ENCODE peak calls at places on chromosome 2, in six cellular contexts. V is lower lobe of right lung, U is heart right ventricle, Q is kidney, O is HCT116, S is kidney epithelial cell. Y is an unnamed sample. For H3K36me3, the result is how much of the 10 kb centered on the place peaks cover.

GRCh38 chr2:122244830-122245229 is 489.4 kb downstream of the TSN start:
- DNase-seq in Q (no peak), S (no peak), V (no peak), U (no peak), O (no peak), Y (no peak)

GRCh38 chr2:71713581-71714580 is 260.5 kb downstream of the DYSF start:
- DNase-seq in U (no peak), Q (peak), S (no peak), O (no peak), V (no peak), Y (no peak)

GRCh38 chr2:30406853-30407252 is 40.2 kb upstream of the LCLAT1 start:
- DNase-seq in S (no peak), O (no peak), U (no peak), Q (no peak), V (no peak), Y (no peak)

GRCh38 chr2:5981241-5982055 is 289.3 kb downstream of the SOX11 start:
- DNase-seq in V (no peak), O (no peak), U (no peak), Q (peak), S (no peak), Y (no peak)

GRCh38 chr2:191675807-191676667 is 1.9 kb upstream of the NABP1 start:
- DNase-seq in O (no peak), S (no peak), U (peak), V (peak), Q (peak), Y (no peak)

GRCh38 chr2:138059967-138060635 is 95.8 kb downstream of the HNMT start:
- DNase-seq in U (peak), S (peak), Q (peak), V (no peak), O (no peak), Y (peak)

GRCh38 chr2:189273734-189274133 is 94.2 kb upstream of the COL5A2 start:
- DNase-seq in Q (no peak), S (no peak), O (no peak), V (no peak), U (no peak), Y (no peak)

GRCh38 chr2:190328748-190329147 is 9.1 kb upstream of the HIBCH start:
- DNase-seq in U (no peak), V (no peak), Q (no peak), O (no peak), S (no peak), Y (peak)

GRCh38 chr2:68828887-68829708 is 42.1 kb downstream of the BMP10 start:
- DNase-seq in O (peak), Q (peak), S (peak), U (peak), V (peak), Y (peak)

GRCh38 chr2:13481201-13481600 is 764.5 kb downstream of the TRIB2 start:
- DNase-seq in O (no peak), U (no peak), V (no peak), Q (no peak), S (no peak), Y (no peak)

GRCh38 chr2:54646170-54646927 is 77.1 kb upstream of the EML6 start:
- DNase-seq in V (no peak), O (no peak), S (no peak), U (no peak), Q (no peak), Y (no peak)
- H3K36me3 ChIP-seq in V (half or more), O (under half), S (under half), U (half or more), Q (half or more), Y (under half)

DNA sequence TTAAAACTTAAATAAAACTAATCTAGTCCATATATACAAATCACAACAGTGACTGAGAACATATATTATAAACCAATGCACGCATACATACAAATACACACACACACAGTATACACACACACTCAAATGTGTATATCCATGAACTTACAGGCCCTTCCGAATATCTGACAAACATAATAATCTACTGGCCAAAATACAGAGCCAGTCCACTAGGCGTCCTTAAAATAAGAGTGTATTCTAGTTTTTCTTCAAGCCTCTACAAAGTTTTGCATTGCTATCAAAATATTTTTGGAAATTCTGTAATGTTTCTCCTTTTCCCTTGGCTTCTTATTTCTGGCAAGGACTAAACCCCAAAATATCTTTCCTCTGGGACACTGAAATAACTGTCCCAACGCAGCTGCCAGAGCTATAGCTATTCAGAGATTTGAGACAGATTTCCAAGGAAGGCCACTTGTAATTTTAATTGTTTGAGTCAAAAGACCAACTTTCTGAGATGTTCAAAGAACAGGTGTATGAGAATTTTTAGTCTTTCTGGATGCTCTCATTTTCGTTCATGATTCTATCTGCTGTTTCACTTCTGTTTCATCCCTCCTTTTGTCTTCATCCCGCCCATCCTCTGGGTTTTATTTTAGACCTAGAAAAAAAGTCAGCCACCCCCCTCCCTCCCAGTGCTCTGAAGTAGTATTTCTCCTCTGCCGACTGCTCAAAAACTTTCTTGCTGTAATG is 24.1 kb upstream of the SP3 start:
- DNase-seq in O (no peak), U (no peak), V (no peak), S (no peak), Q (no peak), Y (no peak)
- TF ChIP-seq CTCF in O (no peak), U (no peak), V (no peak), S (no peak), Q (no peak), Y (no peak)

GRCh38 chr2:22893773-22894517 is 491.0 kb upstream of the KLHL29 start:
- DNase-seq in Q (no peak), S (peak), V (no peak), U (no peak), O (no peak), Y (no peak)
- H3K4me3 ChIP-seq in Q (no peak), S (no peak), V (no peak), U (no peak), O (no peak), Y (no peak)

DNA sequence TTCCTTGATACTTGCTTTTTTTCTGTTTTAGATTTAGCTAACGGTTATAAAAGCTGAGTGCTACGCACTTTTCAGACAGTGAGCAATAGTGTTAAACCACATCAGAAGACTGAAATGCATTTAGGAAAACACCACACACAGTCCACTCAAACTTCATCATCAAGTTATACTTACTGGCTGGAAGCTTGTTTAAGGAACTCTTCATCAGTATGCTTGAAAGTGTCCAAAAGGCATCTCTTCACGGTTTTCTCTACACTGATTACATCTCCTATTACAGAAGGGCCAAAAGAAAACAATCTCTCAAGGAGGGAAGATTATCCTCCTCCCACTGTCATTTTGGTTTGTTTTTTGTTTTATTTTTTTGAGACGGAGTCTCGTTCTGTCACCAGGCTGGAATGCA is 19.6 kb downstream of the ILKAP start:
- DNase-seq in U (no peak), V (no peak), S (no peak), Q (no peak), O (no peak), Y (no peak)
- H3K36me3 ChIP-seq in U (half or more), V (half or more), S (under half), Q (half or more), O (half or more), Y (under half)

Y was measured in bronchial epithelial cell.